ENCODE peak calls at places on chromosome 6, in ten cellular contexts. T is GF-D8; X is activated effector memory CD4-positive, alpha-beta T cell treated with Interleukin-2 at 50 U/mL for 16 hours; H is amniotic stem cell; S is stimulated activated CD8-positive, alpha-beta memory T cell treated with anti-CD3 and anti-CD28 coated beads, Interleukin-4, amount 100 ng/mL, for 4 hours; Z is EH; U is hippocampal formation; A is mammary epithelial cell; O is small intestine; P is choroid plexus epithelial cell. C is an unnamed sample.

GRCh38 chr6:43867246-43867645 is 97.2 kb downstream of the VEGFA start:
- DNase-seq in Z (no peak), S (no peak), A (no peak), X (no peak), P (no peak), H (no peak), T (no peak), O (no peak), U (no peak), C (no peak)

GRCh38 chr6:108969776-108970175 is 121.6 kb downstream of the ARMC2 start:
- DNase-seq in T (no peak), S (no peak), Z (peak), U (no peak), A (no peak), P (peak), X (no peak), H (no peak), O (no peak), C (no peak)

GRCh38 chr6:149166747-149167146 is 150.8 kb upstream of the TAB2 start:
- DNase-seq in U (no peak), X (no peak), H (no peak), A (no peak), Z (no peak), T (no peak), O (no peak), S (no peak), P (peak), C (no peak)

GRCh38 chr6:125597411-125598253 is 151.8 kb upstream of the HEY2 start:
- DNase-seq in U (no peak), T (no peak), H (no peak), S (no peak), A (no peak), X (no peak), O (no peak), P (no peak), Z (peak), C (no peak)

GRCh38 chr6:148523051-148523450 is 180.4 kb downstream of the SASH1 start:
- DNase-seq in X (no peak), U (no peak), O (no peak), A (no peak), Z (peak), S (no peak), T (no peak), P (peak), H (peak), C (peak)

GRCh38 chr6:54206510-54206909 is 95.3 kb downstream of the MLIP start:
- DNase-seq in O (no peak), P (peak), X (no peak), H (no peak), U (no peak), A (no peak), S (no peak), Z (no peak), T (no peak), C (no peak)

GRCh38 chr6:42020967-42021366 is 29.4 kb upstream of the TAF8 start:
- DNase-seq in T (no peak), S (no peak), P (no peak), A (no peak), X (no peak), Z (no peak), H (no peak), O (no peak), U (no peak), C (no peak)

GRCh38 chr6:144215402-144215931 is 65.2 kb downstream of the STX11 start:
- DNase-seq in P (peak), Z (peak), H (no peak), T (no peak), A (peak), S (no peak), X (peak), U (no peak), O (peak), C (no peak)

GRCh38 chr6:70889270-70889669 is 67.6 kb downstream of the B3GAT2 start:
- DNase-seq in S (no peak), O (no peak), X (no peak), Z (no peak), P (no peak), H (no peak), A (no peak), T (no peak), U (no peak), C (no peak)

GRCh38 chr6:110255356-110255755 is 75.1 kb downstream of the CDC40 start:
- DNase-seq in Z (peak), S (no peak), A (peak), O (peak), T (no peak), X (no peak), U (no peak), H (peak), P (peak), C (peak)

GRCh38 chr6:5537967-5538366 is 276.7 kb downstream of the FARS2 start:
- DNase-seq in O (peak), A (no peak), T (no peak), X (no peak), S (no peak), P (peak), H (peak), U (no peak), Z (peak), C (peak)

GRCh38 chr6:89411269-89412070 is 603 bp downstream of the RRAGD start:
- DNase-seq in Z (peak), H (no peak), X (no peak), S (no peak), A (peak), T (peak), O (no peak), U (no peak), P (no peak), C (no peak)

GRCh38 chr6:21494505-21494904 is 99.0 kb upstream of the SOX4 start:
- DNase-seq in S (no peak), X (no peak), T (no peak), Z (no peak), H (no peak), U (no peak), A (no peak), O (no peak), P (no peak), C (no peak)

GRCh38 chr6:147700436-147701209 is 192.1 kb downstream of the SAMD5 start:
- DNase-seq in T (no peak), P (peak), O (no peak), H (no peak), U (no peak), S (no peak), A (no peak), Z (peak), X (no peak), C (no peak)

GRCh38 chr6:2432258-2432657 is 186.9 kb upstream of the GMDS start:
- DNase-seq in H (peak), S (no peak), A (peak), U (no peak), T (no peak), X (no peak), O (no peak), Z (peak), P (peak), C (peak)

GRCh38 chr6:152897807-152898399 is 84.9 kb downstream of the FBXO5 start:
- DNase-seq in O (peak), U (no peak), H (peak), P (peak), T (no peak), Z (peak), X (peak), A (peak), S (peak), C (peak)

GRCh38 chr6:155155787-155156447 is 107.9 kb upstream of the CLDN20 start:
- DNase-seq in T (no peak), H (no peak), X (no peak), O (no peak), A (no peak), U (no peak), Z (peak), S (no peak), P (no peak), C (peak)

GRCh38 chr6:10613693-10614092 is 80.7 kb downstream of the C6orf52 start:
- DNase-seq in U (no peak), A (no peak), Z (no peak), T (no peak), S (no peak), X (no peak), H (no peak), O (no peak), P (no peak), C (no peak)

GRCh38 chr6:113359155-113360140 is 497.7 kb upstream of the MARCKS start:
- DNase-seq in T (no peak), Z (peak), O (no peak), S (no peak), H (no peak), A (peak), U (no peak), P (peak), X (no peak), C (peak)

GRCh38 chr6:5968817-5969726 is 37.7 kb downstream of the NRN1 start:
- DNase-seq in U (no peak), H (no peak), S (no peak), T (no peak), X (no peak), Z (peak), P (no peak), O (no peak), A (peak), C (no peak)

GRCh38 chr6:166540631-166541331 is 45.7 kb downstream of the RAMACL start:
- DNase-seq in A (no peak), Z (peak), T (no peak), P (no peak), U (no peak), X (peak), S (peak), H (no peak), O (peak), C (peak)

GRCh38 chr6:24982231-24982630 is 46.5 kb upstream of the RIPOR2 start:
- DNase-seq in O (no peak), P (peak), Z (peak), H (no peak), T (no peak), U (peak), A (peak), X (no peak), S (no peak), C (peak)